ENCODE peak calls at places on chromosomes 13 and 19, in four cellular contexts. S is Calu3; P is fibroblast of the aortic adventitia; F is CD4-positive, alpha-beta T cell. D is an unnamed sample.

GRCh38 chr13:110338441-110339101 is 31.5 kb downstream of the COL4A2 start:
- DNase-seq in S (no peak), P (peak), F (no peak), D (no peak)

GRCh38 chr13:114038900-114039299 is 65.0 kb upstream of the C13orf46 start:
- DNase-seq in S (no peak), P (no peak), F (no peak), D (no peak)

GRCh38 chr13:105904034-105904742 is 631.3 kb downstream of the EFNB2 start:
- DNase-seq in S (no peak), P (no peak), F (no peak), D (no peak)

GRCh38 chr13:59677966-59678814 is 485.5 kb downstream of the DIAPH3 start:
- DNase-seq in S (no peak), P (peak), F (no peak), D (no peak)

GRCh38 chr13:45773236-45773635 is 71.1 kb downstream of the CBY2 start:
- DNase-seq in S (no peak), P (peak), F (no peak), D (no peak)

GRCh38 chr19:3058821-3059314 is 3.4 kb downstream of the TLE5 start:
- DNase-seq in S (no peak), P (no peak), F (no peak), D (no peak)

GRCh38 chr13:112885782-112886268 is 83.2 kb upstream of the MCF2L start:
- DNase-seq in S (peak), P (peak), F (no peak), D (peak)

GRCh38 chr13:106318941-106319411 is 216.5 kb downstream of the EFNB2 start:
- DNase-seq in S (peak), P (peak), F (no peak), D (no peak)

GRCh38 chr19:42295831-42296525 is 6.0 kb upstream of the PRR19 start:
- DNase-seq in S (peak), P (peak), F (peak), D (peak)

GRCh38 chr13:113162783-113163685 is 4.6 kb downstream of the PROZ start:
- DNase-seq in S (no peak), P (no peak), F (no peak), D (no peak)

GRCh38 chr13:20400774-20401173 is 124.9 kb downstream of the CRYL1 start:
- DNase-seq in S (no peak), P (peak), F (no peak), D (no peak)

GRCh38 chr13:63124863-63125262 is 1709.2 kb upstream of the PCDH20 start:
- DNase-seq in S (no peak), P (peak), F (no peak), D (no peak)

GRCh38 chr13:110232756-110233155 is 74.2 kb downstream of the COL4A1 start:
- DNase-seq in S (no peak), P (no peak), F (no peak), D (no peak)

GRCh38 chr13:33213024-33213795 is 72.3 kb downstream of the STARD13 start:
- DNase-seq in S (no peak), P (no peak), F (no peak), D (no peak)

GRCh38 chr13:41613984-41614581 is 156.7 kb downstream of the RGCC start:
- DNase-seq in S (no peak), P (peak), F (no peak), D (no peak)

GRCh38 chr19:17775991-17776803 is 18.7 kb upstream of the B3GNT3 start:
- DNase-seq in S (no peak), P (peak), F (no peak), D (no peak)

DNA sequence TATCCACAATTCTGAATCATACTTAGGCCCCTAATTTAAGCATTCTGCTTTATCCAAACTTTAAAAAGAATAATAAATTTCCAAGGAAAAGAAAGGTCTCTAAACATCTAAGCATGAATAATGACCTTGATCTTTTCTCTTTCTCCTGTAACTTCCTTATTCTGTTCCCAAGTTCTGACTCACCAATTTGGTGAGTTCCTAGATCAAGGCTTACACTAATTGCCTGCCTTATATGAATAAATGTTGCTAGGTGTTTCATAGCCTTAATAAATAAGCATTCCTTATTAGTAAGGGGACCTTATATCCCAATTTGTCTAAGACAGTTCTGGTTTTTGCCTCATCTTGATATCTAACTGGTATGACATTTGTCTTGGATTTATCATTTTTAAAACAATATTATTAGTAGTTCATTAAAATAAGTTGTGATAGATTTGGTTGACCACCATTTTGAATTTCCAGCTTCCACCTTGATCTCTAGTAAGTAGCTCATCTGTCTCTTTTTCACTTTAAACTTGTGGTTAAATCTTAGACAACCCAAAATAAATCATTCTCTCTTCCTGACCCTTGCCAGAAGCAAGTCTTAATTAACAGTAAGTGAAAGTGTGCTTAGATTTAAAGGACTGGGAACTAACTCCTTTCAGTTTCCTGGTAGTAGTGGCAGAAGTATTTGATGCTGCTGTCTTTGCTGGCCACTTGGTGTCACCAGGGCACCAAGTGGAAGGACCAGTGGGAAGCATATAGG is 121.2 kb upstream of the MLNR start:
- DNase-seq in S (peak), P (peak), F (no peak), D (no peak)
- TF ChIP-seq CTCF in S (no peak), P (peak), F (no peak), D (peak)

DNA sequence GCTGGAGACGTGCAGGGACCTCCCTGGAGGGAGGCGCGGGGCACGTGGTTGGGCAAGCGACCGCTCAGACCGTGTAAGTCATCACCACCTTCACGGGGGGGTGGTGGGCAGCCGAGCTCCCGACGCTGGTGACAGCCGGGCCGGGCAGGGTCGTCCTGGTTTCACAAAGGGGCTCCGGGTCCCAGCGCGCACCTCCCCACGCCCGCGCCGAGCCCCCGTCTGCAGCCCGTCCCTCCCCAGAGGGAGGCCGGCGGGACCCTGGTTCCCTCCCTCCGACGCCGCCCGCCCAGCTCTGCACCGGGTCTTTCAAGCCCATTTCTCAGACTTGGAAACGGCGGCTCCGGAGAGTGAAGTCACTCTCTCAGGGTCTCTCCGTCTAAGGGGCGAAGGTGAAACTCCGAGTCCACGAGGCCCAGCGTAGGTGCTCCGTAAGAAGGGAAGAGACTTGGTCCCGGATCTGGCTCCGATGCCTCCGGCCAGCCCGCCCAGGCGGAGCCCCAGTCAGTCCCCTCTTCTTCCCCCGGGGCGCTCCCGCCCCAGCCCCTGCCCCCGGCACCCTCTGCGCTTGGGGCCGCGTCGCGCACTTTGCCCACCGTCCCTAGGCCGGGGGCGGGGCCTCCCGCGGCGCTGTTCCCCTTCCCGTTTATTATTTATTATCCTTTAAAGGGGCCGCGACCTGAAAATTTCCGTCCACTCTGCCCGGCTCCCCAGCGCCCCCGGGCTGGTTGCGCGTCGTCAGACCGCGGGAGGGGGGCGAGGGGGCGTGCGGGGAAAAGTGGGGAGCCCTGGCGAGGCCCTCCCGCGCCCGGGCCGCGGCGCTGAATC is 536 bp upstream of the ARID3A start:
- DNase-seq in S (peak), P (peak), F (peak), D (peak)
- TF ChIP-seq CTCF in S (no peak), P (no peak), F (no peak), D (no peak)

GRCh38 chr19:4362871-4363545 is 19.6 kb downstream of the MPND start:
- DNase-seq in S (peak), P (no peak), F (no peak), D (no peak)
- TF ChIP-seq CTCF in S (peak), P (peak), F (no peak), D (peak)

GRCh38 chr19:29478578-29479565 is 46.9 kb upstream of the VSTM2B start:
- DNase-seq in S (peak), P (no peak), F (no peak), D (peak)
- TF ChIP-seq CTCF in S (no peak), P (peak), F (no peak), D (peak)

GRCh38 chr13:51729853-51730553 is 74.0 kb downstream of the DHRS12 start:
- DNase-seq in S (peak), P (peak), F (no peak), D (no peak)

GRCh38 chr13:51733656-51734334 is 70.2 kb downstream of the DHRS12 start:
- DNase-seq in S (no peak), P (peak), F (no peak), D (no peak)

GRCh38 chr13:51728972-51729371 is 75.0 kb downstream of the DHRS12 start:
- DNase-seq in S (no peak), P (peak), F (no peak), D (no peak)

GRCh38 chr13:51730927-51731326 is 73.0 kb downstream of the DHRS12 start:
- DNase-seq in S (no peak), P (no peak), F (no peak), D (no peak)

DNA sequence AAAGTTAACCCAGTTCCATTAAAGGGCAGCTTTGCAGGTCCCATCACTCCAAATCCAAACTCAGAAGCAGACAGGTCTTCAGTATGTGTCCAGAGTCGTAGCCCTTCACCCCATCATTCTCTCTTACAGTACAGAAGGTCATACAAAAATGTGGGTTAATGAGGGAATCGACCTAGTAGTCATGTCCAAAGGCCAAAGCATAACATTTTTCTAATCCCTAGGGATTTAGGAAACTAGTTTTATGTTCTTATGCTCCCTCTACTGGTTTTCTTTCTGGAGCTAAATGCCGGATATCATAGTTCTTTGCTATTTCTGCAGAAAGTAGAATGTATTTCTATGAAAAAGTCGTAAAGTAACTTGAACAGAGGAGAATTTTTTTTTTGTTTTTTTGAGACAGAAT is 72.2 kb downstream of the DHRS12 start:
- DNase-seq in S (no peak), P (peak), F (no peak), D (no peak)
- TF ChIP-seq CTCF in S (no peak), P (peak), F (no peak), D (no peak)

GRCh38 chr19:55339225-55340143 is at the start of gene KMT5C:
- DNase-seq in S (peak), P (peak), F (peak), D (peak)
- TF ChIP-seq CTCF in S (no peak), P (peak), F (peak), D (peak)

GRCh38 chr19:38656171-38656981 is 8.9 kb downstream of the ACTN4 start:
- DNase-seq in S (no peak), P (peak), F (no peak), D (no peak)
- TF ChIP-seq CTCF in S (no peak), P (no peak), F (no peak), D (no peak)

DNA sequence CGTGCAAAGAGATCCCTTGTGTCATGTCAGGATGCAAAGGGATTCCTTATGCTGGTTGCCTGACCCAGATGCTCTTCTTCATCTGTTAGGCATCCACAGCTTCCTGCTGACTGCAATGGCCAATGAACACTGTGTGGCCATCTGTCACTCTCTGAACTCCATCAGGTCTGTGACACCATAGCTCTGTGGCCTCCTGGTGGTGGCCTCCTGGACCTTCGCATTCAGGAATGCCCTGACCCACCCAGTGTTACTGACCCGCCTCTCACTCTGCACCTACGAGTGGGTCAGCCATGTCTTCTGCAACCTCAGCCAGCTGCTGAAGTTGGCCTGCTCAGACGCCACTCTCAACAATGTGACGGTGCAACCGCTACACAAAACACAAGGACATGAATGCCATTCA is 23.9 kb upstream of the TPM4 start:
- DNase-seq in S (no peak), P (no peak), F (no peak), D (no peak)
- TF ChIP-seq CTCF in S (no peak), P (peak), F (no peak), D (no peak)

DNA sequence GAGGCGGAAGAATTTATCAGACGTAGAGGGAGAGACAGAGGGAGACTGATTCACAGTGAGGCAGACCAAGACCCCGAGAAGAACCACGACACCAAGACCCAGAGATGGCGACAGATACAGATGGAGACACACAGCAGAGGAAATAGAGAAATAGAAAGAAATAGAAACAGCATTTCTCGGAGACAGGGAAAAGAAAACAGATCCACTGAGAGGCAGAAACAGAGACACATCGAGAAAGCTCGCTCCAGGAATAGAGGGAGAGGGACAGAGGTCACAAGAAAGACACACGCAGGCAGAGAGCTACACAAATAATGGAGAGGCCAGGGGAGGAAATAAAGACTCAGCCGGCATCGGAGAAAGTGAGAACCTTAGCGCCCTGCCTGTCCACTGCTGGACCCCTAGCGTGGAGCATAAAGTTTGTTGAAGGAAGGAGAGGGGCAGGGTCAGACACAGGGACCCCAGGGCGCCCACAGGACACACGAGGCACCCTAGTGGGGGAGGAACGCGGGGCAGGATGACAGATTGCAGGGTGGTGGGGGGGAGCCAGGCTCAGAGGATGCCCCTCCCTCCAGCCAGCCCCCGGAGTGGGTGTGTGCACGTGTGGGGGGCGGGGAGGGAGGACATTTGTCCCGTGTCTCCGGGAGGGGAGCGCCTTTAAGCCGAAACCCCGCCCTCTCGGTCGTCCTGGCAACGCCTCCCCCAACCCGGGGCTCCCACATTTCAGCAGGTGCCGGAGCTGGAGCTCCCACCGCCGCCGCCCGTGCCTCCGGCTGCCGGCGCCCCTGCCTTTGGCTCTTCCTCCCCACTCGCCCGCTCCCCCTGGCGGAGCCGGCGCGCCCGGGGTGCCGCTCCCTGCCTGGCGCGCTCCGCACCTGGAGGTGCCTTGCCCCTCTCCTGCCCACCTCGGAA is at the start of gene PRKCG:
- DNase-seq in S (peak), P (no peak), F (peak), D (peak)
- TF ChIP-seq CTCF in S (peak), P (peak), F (peak), D (peak)